ENCODE peak calls at places on chromosome 14, in six cellular contexts. B is central memory CD4-positive, alpha-beta T cell; M is HTR-8/SVneo; Y is GM19239; J is A549; F is HFFc6. L is an unnamed sample.

GRCh38 chr14:53214384-53214783 is 61.3 kb upstream of the DDHD1 start:
- DNase-seq in J (no peak), M (no peak), Y (no peak), B (no peak), F (no peak), L (no peak)

GRCh38 chr14:55628426-55628825 is 48.4 kb downstream of the KTN1 start:
- DNase-seq in J (no peak), B (no peak), Y (no peak), M (no peak), F (no peak), L (no peak)

GRCh38 chr14:92897922-92898599 is 24.9 kb upstream of the CHGA start:
- DNase-seq in M (no peak), B (no peak), Y (no peak), J (no peak), F (no peak), L (no peak)

GRCh38 chr14:77904218-77904617 is 104.3 kb downstream of the ADCK1 start:
- DNase-seq in M (no peak), J (no peak), B (no peak), Y (no peak), F (no peak), L (no peak)

GRCh38 chr14:88660056-88660455 is 97.2 kb downstream of the ZC3H14 start:
- DNase-seq in Y (no peak), F (no peak), M (no peak), B (no peak), J (no peak), L (no peak)

GRCh38 chr14:89855961-89856360 is 98.6 kb downstream of the EFCAB11 start:
- DNase-seq in M (no peak), B (no peak), J (no peak), Y (no peak), F (peak; percentile 85), L (no peak)

GRCh38 chr14:104750658-104751057 is 2.3 kb upstream of the SIVA1 start:
- DNase-seq in J (no peak), F (no peak), M (no peak), Y (no peak), B (no peak), L (no peak)

GRCh38 chr14:99387880-99388279 is 92.8 kb downstream of the SETD3 start:
- DNase-seq in M (no peak), Y (no peak), F (no peak), B (no peak), J (no peak), L (no peak)

GRCh38 chr14:50069325-50069724 is 47.0 kb downstream of the VCPKMT start:
- DNase-seq in Y (no peak), M (no peak), J (no peak), F (no peak), B (no peak), L (no peak)

GRCh38 chr14:87049886-87050820 is 942.8 kb downstream of the GALC start:
- DNase-seq in M (peak; percentile 12), Y (no peak), J (peak; percentile 2), B (no peak), F (peak; percentile 24), L (no peak)

GRCh38 chr14:39229222-39229543 is 4.5 kb upstream of the MIA2 start:
- DNase-seq in M (no peak), Y (no peak), J (no peak), B (peak; percentile 62), F (no peak), L (peak; percentile 30)

GRCh38 chr14:54278087-54278486 is 118.7 kb upstream of the CDKN3 start:
- DNase-seq in J (no peak), F (no peak), M (no peak), B (no peak), Y (no peak), L (no peak)

GRCh38 chr14:69719501-69719951 is 47.4 kb upstream of the SRSF5 start:
- DNase-seq in B (no peak), Y (no peak), F (peak; percentile 54), M (no peak), J (no peak), L (no peak)

GRCh38 chr14:90970167-90970600 is 90.3 kb downstream of the RPS6KA5 start:
- DNase-seq in J (no peak), B (no peak), Y (no peak), M (peak; percentile 13), F (no peak), L (peak; percentile 20)

GRCh38 chr14:30382221-30382620 is 176.7 kb upstream of the G2E3 start:
- DNase-seq in F (no peak), M (no peak), B (no peak), J (no peak), Y (no peak), L (no peak)

GRCh38 chr14:68140111-68140741 is 320.6 kb downstream of the RAD51B start:
- DNase-seq in M (peak; percentile 97), Y (no peak), J (peak; percentile 70), B (no peak), F (peak; percentile 99), L (no peak)

GRCh38 chr14:92939699-92940098 is 16.7 kb downstream of the CHGA start:
- DNase-seq in F (no peak), B (no peak), M (no peak), Y (no peak), J (no peak), L (no peak)

GRCh38 chr14:56648508-56649301 is 69.1 kb downstream of the TMEM260 start:
- DNase-seq in B (no peak), Y (no peak), M (no peak), J (no peak), F (no peak), L (no peak)

GRCh38 chr14:71532349-71532748 is 399.9 kb upstream of the RGS6 start:
- DNase-seq in J (no peak), F (peak; percentile 41), Y (no peak), B (no peak), M (no peak), L (no peak)